ENCODE peak calls at places on chromosomes 11 and 22, in nine cellular contexts. Q, U, B, R, I, L, F, T and X are unnamed samples.
A peak's percentile ranks its signal among the peaks of the same experiment; 100 is the strongest.

GRCh38 chr11:16605440-16605970 is 132.9 kb upstream of the C11orf58 start:
- DNase-seq in T (no peak), F (peak; percentile 24), B (no peak), R (peak; percentile 13), Q (no peak), U (peak; percentile 56), I (no peak), L (peak; percentile 52), X (peak; percentile 44)

GRCh38 chr22:19816372-19817119 is 38.1 kb downstream of the GNB1L start:
- DNase-seq in T (no peak), I (no peak), F (no peak), L (no peak), Q (no peak), R (no peak), B (no peak), U (no peak), X (no peak)

GRCh38 chr11:44309483-44310197 is at the start of gene ALX4:
- DNase-seq in F (peak; percentile 78), T (no peak), L (peak; percentile 21), I (no peak), Q (no peak), R (no peak), B (no peak), U (peak; percentile 72), X (peak; percentile 4)

GRCh38 chr11:15157181-15157580 is 42.5 kb downstream of the INSC start:
- DNase-seq in T (no peak), R (no peak), F (no peak), U (no peak), I (no peak), Q (no peak), B (peak; percentile 81), L (no peak), X (no peak)

GRCh38 chr11:61126266-61126665 is 24.0 kb downstream of the CD5 start:
- DNase-seq in F (no peak), Q (no peak), T (no peak), I (no peak), B (peak; percentile 26), U (peak; percentile 26), L (peak; percentile 40), R (no peak), X (no peak)

GRCh38 chr11:68002943-68003845 is 703 bp downstream of the UNC93B1 start:
- DNase-seq in R (no peak), B (no peak), T (peak; percentile 54), F (peak; percentile 68), I (no peak), Q (peak; percentile 51), L (no peak), U (peak; percentile 51), X (no peak)

GRCh38 chr22:29310863-29311339 is 4.5 kb downstream of the GAS2L1 start:
- DNase-seq in F (peak; percentile 79), Q (peak; percentile 18), U (no peak), R (peak; percentile 25), L (peak; percentile 98), B (peak; percentile 99), I (peak; percentile 90), T (peak; percentile 23), X (peak; percentile 90)

GRCh38 chr11:72832301-72833082 is 18.3 kb downstream of the ATG16L2 start:
- DNase-seq in R (no peak), I (no peak), Q (no peak), B (no peak), L (no peak), U (peak; percentile 64), F (no peak), T (no peak), X (no peak)

GRCh38 chr22:41932353-41932752 is 5.7 kb upstream of the TNFRSF13C start:
- DNase-seq in Q (no peak), R (no peak), T (no peak), B (no peak), I (no peak), F (no peak), L (no peak), U (no peak), X (no peak)

GRCh38 chr22:17914474-17914873 is 109.9 kb downstream of the MICAL3 start:
- DNase-seq in T (no peak), Q (no peak), U (no peak), B (no peak), L (no peak), I (peak; percentile 67), F (no peak), R (no peak), X (peak; percentile 25)

GRCh38 chr11:129391864-129392263 is 16.2 kb downstream of the BARX2 start:
- DNase-seq in L (no peak), I (no peak), U (no peak), T (no peak), Q (no peak), R (no peak), B (no peak), F (no peak), X (no peak)

GRCh38 chr11:108293229-108293628 is 70.4 kb downstream of the ATM start:
- DNase-seq in U (no peak), R (no peak), I (no peak), Q (no peak), T (no peak), L (no peak), F (no peak), B (no peak), X (no peak)

GRCh38 chr11:86218125-86219081 is 26.1 kb upstream of the EED start:
- DNase-seq in B (peak; percentile 87), R (peak; percentile 52), T (peak; percentile 54), L (peak; percentile 77), U (peak; percentile 78), F (peak; percentile 83), Q (peak; percentile 47), I (peak; percentile 78), X (peak; percentile 86)

GRCh38 chr22:46053563-46054090 is 76.7 kb upstream of the WNT7B start:
- DNase-seq in B (peak; percentile 57), Q (peak; percentile 36), T (peak; percentile 50), L (peak; percentile 80), I (peak; percentile 83), U (no peak), R (peak; percentile 66), F (no peak), X (peak; percentile 89)

GRCh38 chr22:39384750-39385480 is 14.7 kb upstream of the TAB1 start:
- DNase-seq in Q (no peak), L (no peak), U (peak; percentile 44), T (no peak), F (peak; percentile 62), R (peak; percentile 11), B (peak; percentile 50), I (no peak), X (no peak)

GRCh38 chr22:36930041-36930935 is 16.9 kb downstream of the CSF2RB start:
- DNase-seq in R (no peak), I (no peak), L (no peak), T (no peak), Q (no peak), U (no peak), F (no peak), B (no peak), X (no peak)

GRCh38 chr22:22235564-22235963 is 9.0 kb upstream of the VPREB1 start:
- DNase-seq in R (no peak), L (no peak), I (no peak), B (peak; percentile 42), U (no peak), F (peak; percentile 56), T (peak; percentile 50), Q (peak; percentile 49), X (peak; percentile 3)

GRCh38 chr11:14872032-14872431 is 20.0 kb downstream of the CYP2R1 start:
- DNase-seq in U (no peak), Q (no peak), T (no peak), L (no peak), F (no peak), R (no peak), I (no peak), B (no peak), X (no peak)

GRCh38 chr11:92739020-92739419 is 230.4 kb upstream of the MTNR1B start:
- DNase-seq in T (no peak), Q (no peak), B (peak; percentile 53), U (no peak), L (no peak), I (no peak), F (no peak), R (no peak), X (no peak)

GRCh38 chr11:111976614-111977140 is 39.5 kb downstream of the DIXDC1 start:
- DNase-seq in T (no peak), I (peak; percentile 33), B (peak; percentile 17), Q (no peak), F (no peak), U (peak; percentile 49), L (no peak), R (no peak), X (no peak)

GRCh38 chr11:102794382-102794781 is 3.6 kb downstream of the MMP1 start:
- DNase-seq in T (no peak), L (no peak), Q (no peak), F (peak; percentile 59), U (peak; percentile 19), I (no peak), B (peak; percentile 47), R (no peak), X (no peak)

GRCh38 chr11:33944693-33945424 is 53.0 kb upstream of the LMO2 start:
- DNase-seq in T (no peak), U (no peak), L (no peak), B (no peak), R (no peak), I (no peak), F (no peak), Q (no peak), X (no peak)

GRCh38 chr11:99198215-99198614 is 177.5 kb downstream of the CNTN5 start:
- DNase-seq in T (no peak), L (no peak), B (peak; percentile 4), R (no peak), U (no peak), Q (no peak), F (no peak), I (no peak), X (no peak)

GRCh38 chr22:47859891-47860290 is 1097.4 kb downstream of the TBC1D22A start:
- DNase-seq in R (no peak), L (no peak), Q (no peak), T (no peak), B (no peak), F (no peak), I (no peak), U (no peak), X (no peak)

GRCh38 chr11:61888043-61888442 is 3.3 kb downstream of the FADS3 start:
- DNase-seq in Q (no peak), T (no peak), L (peak; percentile 91), U (no peak), R (no peak), B (peak; percentile 90), I (no peak), F (no peak), X (no peak)

GRCh38 chr22:43114958-43115357 is 4.4 kb downstream of the BIK start:
- DNase-seq in U (no peak), L (no peak), T (no peak), I (no peak), B (no peak), Q (no peak), F (no peak), R (no peak), X (no peak)

GRCh38 chr11:124633355-124633754 is 10.7 kb downstream of the TBRG1 start:
- DNase-seq in Q (no peak), T (no peak), R (no peak), L (no peak), F (no peak), B (peak; percentile 64), U (no peak), I (no peak), X (no peak)

GRCh38 chr11:61917043-61917356 is 366 bp downstream of the RAB3IL1 start:
- DNase-seq in R (no peak), B (no peak), I (no peak), Q (no peak), L (peak; percentile 9), F (no peak), U (no peak), T (no peak), X (no peak)

GRCh38 chr11:130122141-130122575 is 37.4 kb upstream of the ST14 start:
- DNase-seq in U (no peak), I (no peak), Q (no peak), T (no peak), L (no peak), F (no peak), B (peak; percentile 47), R (no peak), X (no peak)

GRCh38 chr11:34926101-34926830 is 9.8 kb downstream of the PDHX start:
- DNase-seq in T (no peak), F (no peak), L (no peak), U (peak; percentile 54), R (peak; percentile 38), I (peak; percentile 67), B (peak; percentile 74), Q (no peak), X (peak; percentile 51)

GRCh38 chr11:30387891-30388861 is 65.3 kb downstream of the ARL14EP start:
- DNase-seq in T (no peak), F (no peak), U (no peak), R (no peak), I (no peak), B (no peak), L (no peak), Q (no peak), X (no peak)